ENCODE peak calls at places on chromosomes 1 and 21, in ten cellular contexts. L is endothelial cell of umbilical vein, U is esophagus squamous epithelium, Q is adrenal gland, H is prostate gland, X is HCT116, E is spleen, R is upper lobe of left lung, C is heart left ventricle, V is uterus. F is an unnamed sample.

GRCh38 chr1:22142315-22143064 is 407 bp downstream of the WNT4 start:
- DNase-seq in L (peak), U (no peak), Q (no peak), H (peak), X (no peak), E (no peak), R (no peak), C (no peak), V (peak), F (no peak)

GRCh38 chr1:151255381-151255780 is 847 bp downstream of the PSMD4 start:
- DNase-seq in L (no peak), U (no peak), Q (no peak), H (no peak), X (no peak), E (no peak), R (no peak), C (no peak), V (no peak), F (peak)

GRCh38 chr1:232486454-232487202 is 143.3 kb downstream of the SIPA1L2 start:
- DNase-seq in L (no peak), U (no peak), Q (no peak), H (peak), X (no peak), E (no peak), R (no peak), C (no peak), V (no peak), F (no peak)

GRCh38 chr21:31577280-31577679 is 82.2 kb upstream of the SOD1 start:
- DNase-seq in L (no peak), U (no peak), Q (no peak), H (no peak), X (no peak), E (no peak), R (no peak), C (no peak), V (no peak), F (no peak)

GRCh38 chr1:163068716-163069115 is 445 bp upstream of the RGS4 start:
- DNase-seq in L (no peak), U (no peak), Q (no peak), H (no peak), X (no peak), E (no peak), R (no peak), C (no peak), V (peak), F (no peak)

GRCh38 chr21:42636535-42636914 is 16.9 kb upstream of the PDE9A start:
- DNase-seq in L (no peak), U (no peak), Q (no peak), H (no peak), X (no peak), E (no peak), R (no peak), C (no peak), V (no peak), F (no peak)

GRCh38 chr1:182684128-182684828 is at the start of gene RGS8:
- DNase-seq in L (no peak), U (no peak), Q (peak), H (no peak), X (no peak), E (no peak), R (no peak), C (no peak), V (no peak), F (no peak)

GRCh38 chr21:33036430-33037162 is 10.9 kb downstream of the OLIG2 start:
- DNase-seq in L (peak), U (no peak), Q (no peak), H (no peak), X (no peak), E (peak), R (peak), C (peak), V (no peak), F (no peak)

GRCh38 chr1:160539896-160540858 is 17.1 kb upstream of the SLAMF6 start:
- DNase-seq in L (peak), U (no peak), Q (no peak), H (no peak), X (no peak), E (peak), R (peak), C (no peak), V (no peak), F (peak)

GRCh38 chr1:76577818-76578185 is 289.5 kb upstream of the ST6GALNAC5 start:
- DNase-seq in L (no peak), U (no peak), Q (no peak), H (no peak), X (no peak), E (no peak), R (no peak), C (no peak), V (no peak), F (no peak)

GRCh38 chr1:155776414-155776813 is 80.6 kb downstream of the GON4L start:
- DNase-seq in L (no peak), U (no peak), Q (no peak), H (no peak), X (no peak), E (no peak), R (no peak), C (no peak), V (no peak), F (no peak)

GRCh38 chr1:39573097-39573465 is 3.5 kb downstream of the PABPC4 start:
- DNase-seq in L (no peak), U (no peak), Q (no peak), H (no peak), X (no peak), E (no peak), R (no peak), C (no peak), V (no peak), F (no peak)

GRCh38 chr1:19435181-19435580 is 50.2 kb downstream of the CAPZB start:
- DNase-seq in L (peak), U (no peak), Q (no peak), H (peak), X (no peak), E (no peak), R (no peak), C (no peak), V (no peak), F (no peak)

GRCh38 chr1:169550294-169550693 is 36.0 kb downstream of the F5 start:
- DNase-seq in L (peak), U (no peak), Q (no peak), H (no peak), X (peak), E (no peak), R (no peak), C (no peak), V (no peak), F (peak)

GRCh38 chr1:75981188-75981897 is 49.1 kb upstream of the ASB17 start:
- DNase-seq in L (no peak), U (no peak), Q (no peak), H (no peak), X (no peak), E (no peak), R (no peak), C (no peak), V (no peak), F (no peak)

GRCh38 chr21:34336245-34336644 is 27.6 kb upstream of the KCNE2 start:
- DNase-seq in L (no peak), U (no peak), Q (no peak), H (no peak), X (no peak), E (no peak), R (no peak), C (no peak), V (no peak), F (no peak)

GRCh38 chr1:50562106-50562505 is 138.9 kb upstream of the DMRTA2 start:
- DNase-seq in L (no peak), U (no peak), Q (no peak), H (no peak), X (no peak), E (no peak), R (no peak), C (no peak), V (no peak), F (no peak)

GRCh38 chr1:64212023-64212422 is 8.6 kb downstream of the UBE2U start:
- DNase-seq in L (no peak), U (no peak), Q (no peak), H (no peak), X (no peak), E (no peak), R (no peak), C (no peak), V (no peak), F (no peak)

GRCh38 chr1:37478890-37479254 is 4.5 kb downstream of the ZC3H12A start:
- DNase-seq in L (no peak), U (no peak), Q (no peak), H (no peak), X (no peak), E (no peak), R (peak), C (no peak), V (no peak), F (no peak)

GRCh38 chr1:29352719-29353420 is 116.5 kb downstream of the PTPRU start:
- DNase-seq in L (no peak), U (no peak), Q (no peak), H (no peak), X (no peak), E (no peak), R (no peak), C (no peak), V (no peak), F (no peak)

GRCh38 chr1:10738125-10738746 is 58.2 kb downstream of the CASZ1 start:
- DNase-seq in L (no peak), U (no peak), Q (no peak), H (peak), X (no peak), E (no peak), R (peak), C (no peak), V (no peak), F (no peak)

GRCh38 chr21:33685613-33686197 is 43.4 kb downstream of the ITSN1 start:
- DNase-seq in L (peak), U (no peak), Q (no peak), H (no peak), X (no peak), E (no peak), R (no peak), C (no peak), V (no peak), F (no peak)

GRCh38 chr1:46517010-46517600 is 27.5 kb downstream of the DMBX1 start:
- DNase-seq in L (no peak), U (no peak), Q (no peak), H (peak), X (peak), E (peak), R (peak), C (no peak), V (no peak), F (no peak)

GRCh38 chr1:11355594-11356467 is 82.8 kb downstream of the UBIAD1 start:
- DNase-seq in L (no peak), U (no peak), Q (no peak), H (no peak), X (no peak), E (no peak), R (no peak), C (no peak), V (no peak), F (no peak)

GRCh38 chr1:205519541-205520131 is 15.2 kb downstream of the CDK18 start:
- DNase-seq in L (no peak), U (no peak), Q (no peak), H (no peak), X (no peak), E (no peak), R (no peak), C (no peak), V (peak), F (no peak)

GRCh38 chr1:226983247-226983997 is 43.3 kb downstream of the COQ8A start:
- DNase-seq in L (no peak), U (no peak), Q (no peak), H (no peak), X (no peak), E (peak), R (no peak), C (no peak), V (no peak), F (no peak)

GRCh38 chr1:99641558-99641957 is 4.4 kb upstream of the PALMD start:
- DNase-seq in L (no peak), U (no peak), Q (no peak), H (no peak), X (no peak), E (no peak), R (no peak), C (no peak), V (no peak), F (no peak)

GRCh38 chr1:29324771-29325351 is 88.5 kb downstream of the PTPRU start:
- DNase-seq in L (no peak), U (no peak), Q (no peak), H (no peak), X (peak), E (no peak), R (no peak), C (no peak), V (no peak), F (no peak)

GRCh38 chr1:25343872-25344271 is 5.7 kb downstream of the TMEM50A start:
- DNase-seq in L (no peak), U (no peak), Q (no peak), H (no peak), X (peak), E (no peak), R (no peak), C (no peak), V (no peak), F (no peak)

GRCh38 chr1:168637350-168637991 is 61.1 kb downstream of the XCL1 start:
- DNase-seq in L (peak), U (no peak), Q (no peak), H (no peak), X (peak), E (no peak), R (no peak), C (no peak), V (no peak), F (peak)

GRCh38 chr1:233549917-233550316 is 64.0 kb upstream of the KCNK1 start:
- DNase-seq in L (no peak), U (no peak), Q (no peak), H (no peak), X (no peak), E (no peak), R (no peak), C (no peak), V (no peak), F (no peak)

GRCh38 chr1:93805027-93805426 is 74.0 kb downstream of the DNTTIP2 start:
- DNase-seq in L (peak), U (no peak), Q (no peak), H (no peak), X (no peak), E (no peak), R (no peak), C (no peak), V (no peak), F (no peak)

GRCh38 chr1:97144527-97144926 is 422.9 kb downstream of the PTBP2 start:
- DNase-seq in L (peak), U (no peak), Q (no peak), H (no peak), X (no peak), E (no peak), R (no peak), C (no peak), V (no peak), F (no peak)

GRCh38 chr1:17094664-17095063 is 24.6 kb downstream of the PADI2 start:
- DNase-seq in L (no peak), U (no peak), Q (no peak), H (no peak), X (no peak), E (no peak), R (no peak), C (no peak), V (no peak), F (no peak)

GRCh38 chr1:17090844-17091243 is 28.4 kb downstream of the PADI2 start:
- DNase-seq in L (no peak), U (no peak), Q (no peak), H (no peak), X (no peak), E (no peak), R (no peak), C (no peak), V (no peak), F (no peak)

GRCh38 chr1:17093822-17094393 is 25.3 kb downstream of the PADI2 start:
- DNase-seq in L (no peak), U (no peak), Q (no peak), H (no peak), X (no peak), E (no peak), R (no peak), C (no peak), V (no peak), F (no peak)

GRCh38 chr1:17089496-17089895 is 29.8 kb downstream of the PADI2 start:
- DNase-seq in L (no peak), U (no peak), Q (no peak), H (no peak), X (no peak), E (no peak), R (no peak), C (no peak), V (no peak), F (no peak)

GRCh38 chr1:17091252-17091651 is 28.0 kb downstream of the PADI2 start:
- DNase-seq in L (no peak), U (no peak), Q (peak), H (no peak), X (no peak), E (no peak), R (no peak), C (no peak), V (no peak), F (no peak)
- TF ChIP-seq POLR2A in L (no peak), U (no peak), Q (no peak), H (no peak), X (no peak), E (no peak), R (no peak), C (no peak), V (no peak), F (no peak)

GRCh38 chr1:87171199-87171598 is 157.5 kb upstream of the LMO4 start:
- DNase-seq in L (no peak), U (no peak), Q (no peak), H (no peak), X (no peak), E (no peak), R (no peak), C (no peak), V (no peak), F (no peak)
- TF ChIP-seq POLR2A in L (no peak), U (no peak), Q (no peak), H (no peak), X (no peak), E (no peak), R (no peak), C (no peak), V (no peak), F (no peak)

DNA sequence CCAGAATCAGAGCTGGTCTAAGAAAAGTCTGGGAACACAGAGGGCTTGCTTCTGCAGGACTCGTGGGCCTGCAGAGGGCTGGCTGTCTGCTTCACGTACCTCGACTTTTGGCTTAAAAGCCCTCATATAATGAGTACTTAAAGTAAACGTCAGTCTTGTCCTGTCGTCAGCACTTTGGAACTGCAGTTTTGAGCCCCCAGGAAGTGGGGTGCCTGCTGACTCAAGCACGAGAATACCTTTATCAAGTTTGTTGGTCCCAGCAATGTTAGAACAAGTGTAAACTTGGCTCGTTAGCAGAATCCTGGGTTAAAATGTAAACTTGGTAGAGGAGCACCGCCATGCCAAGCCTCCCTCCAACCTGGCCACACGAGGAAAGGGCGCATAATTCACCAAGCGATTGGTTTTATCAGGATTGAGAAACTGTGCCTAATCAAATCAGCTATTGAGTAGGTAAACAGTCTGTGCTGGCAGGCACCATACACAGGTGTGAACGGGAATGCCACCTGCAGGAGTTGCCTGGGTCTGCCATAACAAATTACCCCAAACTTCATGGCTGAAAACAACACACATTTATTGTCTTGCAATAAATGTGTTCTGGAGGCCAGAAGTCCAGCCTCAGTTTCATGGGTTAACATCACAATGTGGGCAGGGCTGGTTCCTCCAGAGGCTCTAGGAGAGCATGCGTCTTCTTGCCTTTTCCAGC is 45.0 kb upstream of the FHAD1 start:
- DNase-seq in L (no peak), U (no peak), Q (no peak), H (no peak), X (no peak), E (no peak), R (no peak), C (no peak), V (no peak), F (no peak)
- TF ChIP-seq POLR2A in L (no peak), U (no peak), Q (no peak), H (no peak), X (no peak), E (no peak), R (no peak), C (no peak), V (no peak), F (no peak)

GRCh38 chr1:145997156-145998023 is 1.0 kb upstream of the TXNIP start:
- DNase-seq in L (peak), U (no peak), Q (no peak), H (peak), X (no peak), E (peak), R (peak), C (peak), V (peak), F (peak)
- TF ChIP-seq POLR2A in L (no peak), U (no peak), Q (no peak), H (peak), X (no peak), E (peak), R (no peak), C (no peak), V (peak), F (no peak)

GRCh38 chr1:32650157-32650751 is at the start of gene ZBTB8OS:
- DNase-seq in L (peak), U (peak), Q (peak), H (peak), X (peak), E (peak), R (peak), C (peak), V (peak), F (peak)
- TF ChIP-seq POLR2A in L (peak), U (no peak), Q (peak), H (peak), X (peak), E (no peak), R (peak), C (no peak), V (no peak), F (peak)

DNA sequence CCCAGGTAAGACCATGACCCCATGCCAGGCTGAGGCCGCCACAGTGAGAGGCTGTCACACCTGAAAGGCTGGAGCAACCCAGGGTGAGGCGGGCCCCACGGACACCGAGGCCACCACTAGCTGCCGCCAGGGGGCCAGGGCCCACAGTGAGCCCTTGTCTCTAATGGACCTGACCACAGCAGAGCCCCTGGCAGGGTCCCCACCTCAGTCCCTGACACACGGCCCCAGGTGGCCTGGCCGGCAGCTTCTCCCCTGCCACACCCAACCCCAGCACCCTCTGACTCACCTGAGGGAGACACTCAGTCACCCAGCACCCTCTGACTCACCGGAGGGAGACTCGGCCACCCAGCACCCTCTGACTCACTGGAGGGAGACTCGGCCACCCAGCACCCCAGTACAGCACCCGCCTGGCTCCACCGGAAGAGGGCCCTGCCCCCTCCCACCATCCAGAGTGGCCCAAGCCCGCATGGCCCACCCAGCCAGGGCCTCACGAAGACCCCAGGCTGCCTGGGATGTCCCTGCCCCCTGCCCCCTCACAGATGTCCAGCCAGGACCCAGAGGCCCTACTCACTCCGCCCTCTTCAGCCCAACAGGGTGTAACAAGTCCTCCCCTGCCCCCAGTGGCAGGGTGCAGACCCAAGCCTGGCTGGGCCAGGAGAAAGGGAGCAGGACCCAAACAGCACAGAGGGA is 4.4 kb downstream of the DVL1 start:
- DNase-seq in L (no peak), U (no peak), Q (peak), H (no peak), X (peak), E (no peak), R (peak), C (no peak), V (no peak), F (peak)
- TF ChIP-seq POLR2A in L (no peak), U (no peak), Q (no peak), H (no peak), X (no peak), E (no peak), R (no peak), C (no peak), V (no peak), F (no peak)

GRCh38 chr1:67100833-67101232 is 33.9 kb downstream of the C1orf141 start:
- DNase-seq in L (no peak), U (no peak), Q (no peak), H (no peak), X (no peak), E (no peak), R (no peak), C (no peak), V (no peak), F (no peak)
- TF ChIP-seq POLR2A in L (no peak), U (no peak), Q (no peak), H (no peak), X (no peak), E (no peak), R (no peak), C (no peak), V (no peak), F (no peak)

GRCh38 chr1:5390497-5390896 is 601.7 kb downstream of the NPHP4 start:
- DNase-seq in L (no peak), U (no peak), Q (no peak), H (no peak), X (no peak), E (no peak), R (no peak), C (no peak), V (no peak), F (no peak)

GRCh38 chr1:5393591-5393990 is 598.6 kb downstream of the NPHP4 start:
- DNase-seq in L (no peak), U (no peak), Q (no peak), H (no peak), X (no peak), E (no peak), R (no peak), C (no peak), V (no peak), F (no peak)

GRCh38 chr1:5391725-5392124 is 600.5 kb downstream of the NPHP4 start:
- DNase-seq in L (no peak), U (no peak), Q (no peak), H (no peak), X (no peak), E (no peak), R (no peak), C (no peak), V (no peak), F (no peak)

GRCh38 chr1:5393146-5393545 is 599.1 kb downstream of the NPHP4 start:
- DNase-seq in L (no peak), U (no peak), Q (no peak), H (no peak), X (no peak), E (no peak), R (no peak), C (no peak), V (no peak), F (no peak)

GRCh38 chr1:5394111-5394510 is 598.1 kb downstream of the NPHP4 start:
- DNase-seq in L (no peak), U (no peak), Q (no peak), H (no peak), X (no peak), E (no peak), R (no peak), C (no peak), V (no peak), F (no peak)
- TF ChIP-seq POLR2A in L (no peak), U (no peak), Q (no peak), H (no peak), X (no peak), E (no peak), R (no peak), C (no peak), V (no peak), F (no peak)

F was measured in erythroblast.